ENCODE peak calls at places on chromosomes 4 and X, in nine cellular contexts. L is PC-9, H is dorsolateral prefrontal cortex, N is NCI-H510A treated with DMSO at 0.1 percent for 48 hours, Q is smooth muscle cell of the brain vasculature, E is mesenchymal stem cell, V is ELR, D is iris pigment epithelial cell, S is Caco-2. F is an unnamed sample.

GRCh38 chr4:55181606-55182005 is 56.2 kb upstream of the KDR start:
- DNase-seq in E (peak; percentile 62), H (no peak), D (peak; percentile 72), S (no peak), Q (no peak), L (no peak), V (no peak), N (no peak), F (peak; percentile 41)

GRCh38 chr4:110164251-110164650 is 34.2 kb downstream of the ELOVL6 start:
- DNase-seq in D (peak; percentile 57), Q (no peak), H (no peak), S (no peak), N (no peak), L (no peak), V (peak; percentile 83), E (peak; percentile 65), F (no peak)

GRCh38 chr4:184755278-184755677 is 21.4 kb upstream of the CENPU start:
- DNase-seq in V (peak; percentile 78), D (peak; percentile 71), H (no peak), S (no peak), Q (no peak), N (no peak), E (no peak), L (peak; percentile 42), F (peak; percentile 46)

GRCh38 chrX:136193771-136194170 is 46.4 kb downstream of the FHL1 start:
- DNase-seq in S (no peak), L (no peak), H (no peak), Q (no peak), E (no peak), D (no peak), V (no peak), N (no peak), F (no peak)

GRCh38 chr4:183563874-183564273 is 59.0 kb downstream of the ING2 start:
- DNase-seq in V (peak; percentile 54), H (no peak), Q (no peak), D (peak; percentile 77), E (peak; percentile 44), L (peak; percentile 5), S (no peak), N (no peak), F (no peak)

GRCh38 chr4:67465032-67465762 is 80.1 kb downstream of the CENPC start:
- DNase-seq in H (no peak), S (no peak), L (no peak), E (peak; percentile 62), V (no peak), D (no peak), N (no peak), Q (no peak), F (no peak)

GRCh38 chr4:133775881-133776280 is 425.7 kb downstream of the PABPC4L start:
- DNase-seq in N (no peak), E (no peak), S (no peak), D (peak; percentile 71), L (no peak), V (peak; percentile 73), Q (no peak), H (no peak), F (no peak)

GRCh38 chr4:57119054-57119651 is 9.0 kb upstream of the IGFBP7 start:
- DNase-seq in L (peak; percentile 42), H (peak; percentile 39), N (no peak), S (no peak), D (peak; percentile 93), E (peak; percentile 92), V (peak; percentile 85), Q (peak; percentile 85), F (peak; percentile 68)

GRCh38 chr4:120730777-120731320 is 191.7 kb downstream of the PRDM5 start:
- DNase-seq in S (no peak), D (no peak), N (peak; percentile 37), L (no peak), E (no peak), Q (no peak), V (no peak), H (no peak), F (no peak)

F was measured in ELF-1.